ENCODE peak calls at places on chromosomes 5 and 9, in ten cellular contexts. U is AML-193; G is sciatic nerve; R is T-cell; K is CD8-positive, alpha-beta T cell; P is stimulated activated naive CD4-positive, alpha-beta T cell; Y is RPMI7951; A is head of caudate nucleus; H is NCI-H1105; J is lung microvascular endothelial cell. N is an unnamed sample.
A peak's percentile ranks its signal among the peaks of the same experiment; 100 is the strongest.

GRCh38 chr9:93587651-93588347 is 11.4 kb downstream of the PHF2 start:
- DNase-seq in U (no peak), G (no peak), J (no peak), R (no peak), A (no peak), K (no peak), P (no peak), Y (no peak), H (no peak), N (no peak)

GRCh38 chr5:3155029-3155428 is 403.6 kb upstream of the IRX2 start:
- DNase-seq in K (no peak), U (no peak), H (no peak), G (no peak), J (no peak), R (no peak), A (no peak), Y (no peak), P (no peak), N (no peak)

GRCh38 chr9:89360465-89360864 is 42.2 kb downstream of the SECISBP2 start:
- DNase-seq in K (no peak), H (peak; percentile 36), A (no peak), G (peak; percentile 42), Y (no peak), P (no peak), U (no peak), R (no peak), J (peak; percentile 38), N (no peak)

GRCh38 chr5:181153814-181154213 is 6.4 kb downstream of the OR2V2 start:
- DNase-seq in J (no peak), K (no peak), R (no peak), U (no peak), G (no peak), A (no peak), P (no peak), Y (no peak), H (no peak), N (no peak)

GRCh38 chr5:23583081-23583480 is 75.7 kb downstream of the PRDM9 start:
- DNase-seq in P (no peak), U (no peak), K (no peak), G (no peak), H (no peak), J (no peak), A (no peak), R (no peak), Y (no peak), N (no peak)

GRCh38 chr5:172395483-172395882 is 58.8 kb downstream of the SH3PXD2B start:
- DNase-seq in A (no peak), Y (no peak), G (no peak), J (peak; percentile 78), U (no peak), R (no peak), H (no peak), K (no peak), P (no peak), N (no peak)

GRCh38 chr5:125551246-125551645 is 804.8 kb upstream of the ZNF608 start:
- DNase-seq in U (no peak), Y (no peak), A (no peak), J (no peak), P (no peak), G (no peak), R (no peak), H (no peak), K (no peak), N (no peak)

GRCh38 chr5:36606437-36607113 is at the start of gene SLC1A3:
- DNase-seq in J (peak; percentile 49), K (no peak), A (peak; percentile 77), H (no peak), R (no peak), G (peak; percentile 75), U (peak; percentile 21), Y (peak; percentile 87), P (no peak), N (peak; percentile 86)

GRCh38 chr9:137943655-137944054 is 66.1 kb downstream of the CACNA1B start:
- DNase-seq in H (no peak), R (no peak), G (no peak), P (no peak), A (no peak), U (no peak), J (no peak), K (no peak), Y (no peak), N (no peak)

GRCh38 chr9:89497978-89498844 is at the start of gene SEMA4D:
- DNase-seq in U (peak; percentile 49), Y (no peak), K (peak; percentile 58), H (peak; percentile 68), R (no peak), P (peak; percentile 28), A (peak; percentile 77), J (peak; percentile 42), G (peak; percentile 89), N (peak; percentile 87)

GRCh38 chr5:160213537-160213936 is 15.8 kb upstream of the FABP6 start:
- DNase-seq in Y (peak; percentile 66), P (no peak), H (no peak), U (no peak), R (no peak), A (no peak), G (no peak), J (peak; percentile 18), K (no peak), N (peak; percentile 39)

GRCh38 chr5:142783601-142784291 is 13.6 kb downstream of the ARHGAP26 start:
- DNase-seq in H (no peak), Y (peak; percentile 35), G (peak; percentile 63), A (no peak), R (peak; percentile 8), J (no peak), K (peak; percentile 39), P (no peak), U (no peak), N (no peak)

GRCh38 chr5:153629496-153629895 is 139.0 kb downstream of the GRIA1 start:
- DNase-seq in A (no peak), H (no peak), J (no peak), U (no peak), Y (no peak), K (no peak), P (no peak), R (no peak), G (no peak), N (no peak)

GRCh38 chr5:82387041-82387818 is 109.1 kb upstream of the RPS23 start:
- DNase-seq in H (peak; percentile 80), J (peak; percentile 70), P (no peak), Y (peak; percentile 95), K (no peak), R (no peak), A (no peak), G (no peak), U (no peak), N (no peak)

GRCh38 chr5:16943846-16944675 is 8.0 kb upstream of the MYO10 start:
- DNase-seq in U (no peak), J (no peak), Y (no peak), H (no peak), A (no peak), K (no peak), G (no peak), P (no peak), R (no peak), N (no peak)

GRCh38 chr5:112930082-112930344 is 8.0 kb upstream of the REEP5 start:
- DNase-seq in R (peak; percentile 20), U (peak; percentile 85), K (peak; percentile 18), A (no peak), H (no peak), Y (no peak), J (no peak), P (peak; percentile 7), G (no peak), N (no peak)

GRCh38 chr5:94693043-94693822 is 74.8 kb downstream of the SLF1 start:
- DNase-seq in G (no peak), H (no peak), Y (peak; percentile 58), P (no peak), R (no peak), J (peak; percentile 88), K (no peak), A (no peak), U (peak; percentile 57), N (no peak)

GRCh38 chr9:97332993-97333392 is 25.5 kb downstream of the CCDC180 start:
- DNase-seq in R (no peak), P (no peak), U (no peak), J (no peak), K (no peak), H (no peak), G (no peak), A (no peak), Y (no peak), N (no peak)

GRCh38 chr5:1318659-1319251 is 23.9 kb upstream of the TERT start:
- DNase-seq in H (no peak), P (no peak), K (no peak), R (no peak), A (peak; percentile 29), U (no peak), G (no peak), Y (no peak), J (no peak), N (no peak)

GRCh38 chr9:27086818-27087680 is 22.0 kb upstream of the TEK start:
- DNase-seq in G (no peak), J (no peak), K (no peak), A (no peak), R (no peak), P (no peak), U (no peak), Y (peak; percentile 53), H (no peak), N (no peak)

GRCh38 chr9:26152350-26152749 is 474.1 kb upstream of the TUSC1 start:
- DNase-seq in U (no peak), A (no peak), K (no peak), P (no peak), R (no peak), G (no peak), J (no peak), H (no peak), Y (no peak), N (no peak)

GRCh38 chr5:96157841-96158291 is 196.2 kb upstream of the ELL2 start:
- DNase-seq in P (no peak), H (no peak), K (no peak), A (no peak), J (no peak), R (no peak), G (no peak), Y (no peak), U (no peak), N (no peak)

GRCh38 chr9:19998153-19998552 is 209.3 kb upstream of the SLC24A2 start:
- DNase-seq in G (no peak), A (no peak), R (no peak), K (no peak), J (peak; percentile 85), U (peak; percentile 13), Y (peak; percentile 43), P (no peak), H (no peak), N (no peak)

GRCh38 chr5:52657231-52657645 is 130.5 kb upstream of the ITGA1 start:
- DNase-seq in Y (peak; percentile 48), A (no peak), R (no peak), K (no peak), P (no peak), G (no peak), J (peak; percentile 61), U (peak; percentile 55), H (peak; percentile 60), N (peak; percentile 30)

GRCh38 chr9:115202960-115203751 is 85.2 kb upstream of the TNC start:
- DNase-seq in G (no peak), H (no peak), K (no peak), J (no peak), R (no peak), Y (peak; percentile 99), A (no peak), U (no peak), P (no peak), N (no peak)

GRCh38 chr5:152259702-152260101 is 145.4 kb downstream of the NMUR2 start:
- DNase-seq in A (no peak), H (no peak), P (no peak), J (no peak), K (no peak), R (no peak), U (no peak), Y (no peak), G (no peak), N (no peak)

GRCh38 chr5:78887384-78888118 is 97.6 kb downstream of the ARSB start:
- DNase-seq in A (no peak), Y (no peak), H (no peak), U (no peak), J (peak; percentile 24), P (no peak), R (no peak), K (no peak), G (no peak), N (no peak)

GRCh38 chr9:123679330-123679987 is 250.5 kb downstream of the DENND1A start:
- DNase-seq in Y (peak; percentile 48), P (no peak), K (no peak), U (no peak), A (no peak), J (no peak), G (no peak), H (no peak), R (no peak), N (no peak)